ENCODE peak calls at places on chromosomes 16 and 17, in five cellular contexts. M is HCT116, W is K562, S is HepG2, O is H1. A is an unnamed sample.

GRCh38 chr16:28981517-28981916 is 3.3 kb upstream of the LAT start:
- DNase-seq in S (peak; percentile 38), W (peak; percentile 71), M (no peak), O (peak; percentile 90), A (no peak)

GRCh38 chr17:3015890-3016289 is 47.5 kb downstream of the OR1D5 start:
- DNase-seq in O (no peak), M (no peak), S (no peak), W (no peak), A (no peak)

GRCh38 chr17:67365762-67366192 is 600 bp downstream of the PSMD12 start:
- DNase-seq in S (peak; percentile 61), M (no peak), O (no peak), W (no peak), A (no peak)

GRCh38 chr16:25093208-25094061 is 18.1 kb upstream of the LCMT1 start:
- DNase-seq in O (no peak), S (no peak), W (no peak), M (no peak), A (no peak)

GRCh38 chr16:52071101-52071500 is 475.8 kb downstream of the TOX3 start:
- DNase-seq in S (no peak), O (no peak), M (no peak), W (no peak), A (no peak)

GRCh38 chr17:53950858-53951250 is 128.1 kb downstream of the KIF2B start:
- DNase-seq in O (no peak), S (no peak), M (no peak), W (no peak), A (no peak)

GRCh38 chr17:37742114-37742761 is 2.6 kb downstream of the HNF1B start:
- DNase-seq in O (peak; percentile 70), W (no peak), M (no peak), S (no peak), A (no peak)

GRCh38 chr17:76644995-76645394 is 1.4 kb upstream of the ST6GALNAC1 start:
- DNase-seq in O (no peak), S (no peak), M (no peak), W (no peak), A (no peak)

GRCh38 chr17:51860934-51861561 is 297.5 kb downstream of the CA10 start:
- DNase-seq in W (peak; percentile 9), O (peak; percentile 81), S (peak; percentile 44), M (peak; percentile 18), A (no peak)

GRCh38 chr16:74309789-74310781 is 13.5 kb downstream of the PSMD7 start:
- DNase-seq in S (peak; percentile 62), M (peak; percentile 41), O (no peak), W (peak; percentile 48), A (no peak)

GRCh38 chr17:57541472-57542394 is 203.4 kb downstream of the CCDC182 start:
- DNase-seq in O (no peak), M (peak; percentile 50), W (peak; percentile 80), S (no peak), A (no peak)

GRCh38 chr16:4661661-4662060 is 31.7 kb upstream of the NUDT16L1 start:
- DNase-seq in M (no peak), W (no peak), O (no peak), S (no peak), A (no peak)

GRCh38 chr16:66925322-66925840 is at the start of gene RRAD:
- DNase-seq in M (no peak), W (peak; percentile 38), S (no peak), O (peak; percentile 67), A (no peak)

GRCh38 chr16:73161977-73162376 is 114.0 kb upstream of the ZFHX3 start:
- DNase-seq in S (peak; percentile 78), W (no peak), M (no peak), O (no peak), A (no peak)

GRCh38 chr17:32452281-32452680 is 8.0 kb downstream of the PSMD11 start:
- DNase-seq in O (no peak), W (no peak), S (no peak), M (no peak), A (no peak)

GRCh38 chr16:82071421-82071820 is 36.4 kb downstream of the HSD17B2 start:
- DNase-seq in M (no peak), O (no peak), S (no peak), W (no peak), A (no peak)

GRCh38 chr17:20066253-20066652 is 57.1 kb downstream of the SPECC1 start:
- DNase-seq in W (no peak), O (no peak), M (no peak), S (no peak), A (no peak)

GRCh38 chr17:55482591-55483389 is 28.5 kb downstream of the SMIM36 start:
- DNase-seq in S (no peak), M (no peak), W (no peak), O (no peak), A (no peak)

GRCh38 chr16:21116148-21116693 is 34.4 kb downstream of the DNAH3 start:
- DNase-seq in S (peak; percentile 52), M (no peak), W (no peak), O (no peak), A (no peak)

GRCh38 chr17:45296003-45296832 is 20.6 kb downstream of the MAP3K14 start:
- DNase-seq in W (no peak), M (no peak), S (no peak), O (no peak), A (no peak)

GRCh38 chr17:47816111-47816735 is 5.4 kb downstream of the OSBPL7 start:
- DNase-seq in M (no peak), O (no peak), S (no peak), W (no peak), A (no peak)

GRCh38 chr16:65546353-65546791 is 424.5 kb upstream of the CDH11 start:
- DNase-seq in S (no peak), M (no peak), O (no peak), W (no peak), A (no peak)

GRCh38 chr17:4535667-4536258 is 19.4 kb downstream of the MYBBP1A start:
- DNase-seq in M (no peak), S (no peak), O (no peak), W (no peak), A (no peak)

GRCh38 chr17:79019260-79019630 is 4.7 kb upstream of the C1QTNF1 start:
- DNase-seq in O (no peak), S (no peak), W (no peak), M (no peak), A (no peak)

DNA sequence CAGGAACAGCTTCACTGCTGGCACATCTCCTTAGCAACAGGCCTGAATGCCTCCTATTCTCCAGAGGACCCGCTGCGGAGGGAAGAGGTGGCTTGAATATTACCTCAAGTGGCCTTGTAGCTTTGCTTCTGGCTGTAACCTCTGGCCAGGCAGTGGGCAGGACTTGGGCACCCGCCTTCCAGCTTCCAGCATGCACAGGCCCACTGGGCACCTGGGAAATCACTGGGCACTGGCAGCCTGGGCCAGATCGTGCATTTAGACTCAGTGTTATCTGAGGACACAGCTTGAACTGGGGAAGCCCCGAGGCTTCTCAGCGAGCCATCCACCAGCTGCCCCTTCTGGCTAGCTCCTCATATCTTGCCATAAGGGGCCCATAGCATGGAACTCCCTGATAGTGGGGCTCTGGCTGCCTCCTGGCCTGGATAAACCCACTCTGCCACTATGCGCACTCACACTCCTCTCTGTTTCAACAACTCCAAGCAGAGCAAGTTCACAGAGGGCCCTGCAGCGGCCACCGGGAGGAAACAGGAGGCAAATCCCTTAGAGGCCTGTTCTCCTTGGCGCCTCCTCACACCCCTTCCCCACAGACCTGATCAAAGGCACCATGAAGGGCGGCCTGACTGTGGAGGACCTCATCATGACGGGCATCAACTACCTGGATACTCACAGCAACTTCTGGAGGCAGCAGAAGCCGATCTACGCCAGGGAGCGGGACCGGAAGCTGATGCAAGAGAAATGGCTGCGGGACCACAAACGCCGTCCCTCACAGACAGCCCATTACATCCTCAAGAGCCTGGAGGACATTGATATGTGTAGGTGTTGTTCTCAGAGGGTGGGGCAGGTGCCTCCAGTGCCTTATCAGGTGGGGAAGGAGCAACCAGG is 7.8 kb downstream of the ODAD4 start:
- DNase-seq in O (no peak), W (peak; percentile 75), S (no peak), M (no peak), A (no peak)
- TF ChIP-seq JUND in O (no peak), W (no peak), S (no peak), M (no peak), A (no peak)

DNA sequence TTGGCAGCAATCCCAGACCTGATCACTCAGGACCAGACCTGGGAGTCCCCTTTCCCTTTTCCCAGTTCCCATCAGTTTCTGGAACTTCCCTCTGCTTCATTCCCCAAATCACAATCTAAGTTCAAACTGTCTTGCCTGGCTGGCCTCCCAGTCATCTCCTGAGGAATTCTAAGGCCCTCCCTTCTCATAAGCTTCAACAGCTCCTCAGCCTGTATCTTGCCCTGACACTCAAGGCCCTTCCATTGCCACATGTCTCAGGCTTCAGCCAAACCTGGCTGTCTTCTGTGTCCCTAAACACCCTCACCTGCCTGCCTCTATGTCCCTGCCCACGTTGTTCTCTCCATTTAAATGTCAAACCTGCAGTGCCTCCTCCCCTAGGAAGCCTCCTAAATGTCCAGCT is 11.9 kb upstream of the PHF12 start:
- DNase-seq in W (no peak), S (no peak), M (no peak), O (no peak), A (no peak)
- TF ChIP-seq SRF in W (no peak), S (no peak), M (no peak), O (no peak), A (no peak)

DNA sequence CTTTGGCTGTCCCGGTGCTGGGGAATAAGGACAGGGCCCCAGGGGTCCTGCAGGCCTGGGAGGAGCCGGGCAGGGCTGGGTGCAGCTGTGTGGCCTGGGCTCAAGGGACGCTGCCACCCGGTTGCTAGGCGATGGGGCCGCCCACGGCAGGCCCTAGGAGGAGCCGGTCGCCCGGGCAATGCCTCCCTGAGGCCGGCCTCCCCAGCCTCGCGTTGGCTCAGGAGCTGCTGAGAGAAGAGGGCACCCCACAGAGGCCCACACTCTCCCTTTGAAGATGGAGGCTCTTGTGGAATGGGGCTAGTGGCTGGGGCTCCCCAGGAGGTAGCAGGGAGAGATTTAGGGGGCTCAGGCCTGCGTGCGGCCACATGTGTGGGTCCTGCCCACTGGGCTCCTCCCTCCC is at the start of gene CIBAR2:
- DNase-seq in M (no peak), W (no peak), S (no peak), O (peak; percentile 63), A (no peak)
- TF ChIP-seq JUND in M (no peak), W (no peak), S (no peak), O (no peak), A (no peak)

GRCh38 chr17:64706224-64707076 is 44.3 kb upstream of the SMURF2 start:
- DNase-seq in W (no peak), M (peak; percentile 66), O (no peak), S (peak; percentile 46), A (no peak)

GRCh38 chr17:64702815-64703214 is 40.7 kb upstream of the SMURF2 start:
- DNase-seq in W (no peak), S (no peak), M (no peak), O (no peak), A (no peak)

GRCh38 chr17:64709481-64709880 is 47.4 kb upstream of the SMURF2 start:
- DNase-seq in S (no peak), O (no peak), W (peak; percentile 56), M (no peak), A (no peak)

GRCh38 chr17:64707077-64707591 is 45.0 kb upstream of the SMURF2 start:
- DNase-seq in M (peak; percentile 100), S (peak; percentile 68), W (no peak), O (no peak), A (no peak)
- TF ChIP-seq SRF in M (no peak), S (no peak), W (no peak), O (no peak), A (no peak)

GRCh38 chr16:63745456-63745855 is 1376.4 kb downstream of the CDH11 start:
- DNase-seq in M (no peak), O (no peak), S (no peak), W (no peak), A (no peak)

GRCh38 chr16:63749256-63749655 is 1372.6 kb downstream of the CDH11 start:
- DNase-seq in W (no peak), S (no peak), O (no peak), M (no peak), A (no peak)

GRCh38 chr16:63742150-63742549 is 1379.7 kb downstream of the CDH11 start:
- DNase-seq in S (no peak), O (no peak), W (no peak), M (no peak), A (no peak)

GRCh38 chr16:63744077-63744874 is 1377.6 kb downstream of the CDH11 start:
- DNase-seq in W (no peak), O (no peak), S (no peak), M (no peak), A (no peak)
- TF ChIP-seq JUND in W (no peak), O (no peak), S (no peak), M (no peak), A (no peak)